ENCODE peak calls at places on chromosomes 16 and 17, in nine cellular contexts. I, A, D, F, H, Q, B, U and N are unnamed samples.

GRCh38 chr17:75486151-75486550 is 29.2 kb downstream of the CASKIN2 start:
- DNase-seq in I (no peak), A (no peak), D (no peak), F (no peak), H (no peak), Q (no peak), B (no peak), U (no peak), N (no peak)

GRCh38 chr16:20353379-20353778 is 864 bp upstream of the UMOD start:
- DNase-seq in I (no peak), A (no peak), D (no peak), F (no peak), H (no peak), Q (no peak), B (no peak), U (no peak), N (no peak)

GRCh38 chr16:85656351-85657266 is 32.1 kb downstream of the GINS2 start:
- DNase-seq in I (no peak), A (no peak), D (no peak), F (no peak), H (no peak), Q (no peak), B (no peak), U (no peak), N (no peak)

GRCh38 chr17:74525781-74526288 is 5.4 kb downstream of the CD300LB start:
- DNase-seq in I (no peak), A (peak; percentile 24), D (no peak), F (no peak), H (no peak), Q (peak; percentile 14), B (no peak), U (no peak), N (no peak)

GRCh38 chr17:2685696-2686095 is 25.9 kb downstream of the CLUH start:
- DNase-seq in I (no peak), A (peak; percentile 53), D (no peak), F (no peak), H (no peak), Q (no peak), B (no peak), U (no peak), N (no peak)

GRCh38 chr16:80208015-80208414 is 332.8 kb upstream of the DYNLRB2 start:
- DNase-seq in I (no peak), A (no peak), D (no peak), F (no peak), H (no peak), Q (no peak), B (no peak), U (no peak), N (no peak)

GRCh38 chr17:80945736-80946135 is 45.9 kb upstream of the CHMP6 start:
- DNase-seq in I (no peak), A (peak; percentile 58), D (no peak), F (peak; percentile 8), H (no peak), Q (no peak), B (no peak), U (no peak), N (no peak)

GRCh38 chr16:89330177-89330856 is 112.8 kb downstream of the ZNF778 start:
- DNase-seq in I (peak; percentile 94), A (no peak), D (peak; percentile 92), F (peak; percentile 43), H (no peak), Q (no peak), B (peak; percentile 74), U (peak; percentile 34), N (no peak)

GRCh38 chr17:4704991-4705390 is 1.1 kb upstream of the PELP1 start:
- DNase-seq in I (no peak), A (no peak), D (no peak), F (no peak), H (no peak), Q (no peak), B (no peak), U (no peak), N (no peak)

DNA sequence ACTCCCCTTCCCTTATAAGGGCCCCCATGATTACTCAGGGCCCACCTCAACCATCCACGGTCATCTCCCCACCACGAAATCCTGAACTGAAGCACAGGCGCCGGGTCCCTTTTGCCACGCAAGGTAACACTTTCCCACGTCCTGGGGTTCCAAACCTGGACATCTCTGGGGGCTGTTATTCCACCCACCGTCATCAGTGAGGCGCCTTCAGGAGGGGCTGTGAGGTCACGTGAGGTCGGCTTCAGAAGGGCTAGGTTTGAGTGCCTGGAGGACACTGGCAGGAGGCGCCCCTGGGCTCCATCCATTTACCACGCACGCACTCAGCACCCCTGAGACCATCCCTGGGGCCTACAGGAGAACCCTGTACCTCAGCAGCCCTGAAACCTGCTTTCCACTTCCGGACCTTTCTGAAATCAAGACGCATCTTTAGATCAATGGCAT is 4.1 kb downstream of the CD2BP2 start:
- DNase-seq in I (no peak), A (peak; percentile 57), D (no peak), F (no peak), H (no peak), Q (no peak), B (no peak), U (no peak), N (no peak)
- H3K4me3 ChIP-seq in I (no peak overlapping the region), A (no peak overlapping the region), D (no peak overlapping the region), F (no peak overlapping the region), H (no peak overlapping the region), Q (no peak overlapping the region), B (no peak overlapping the region), U (no peak overlapping the region), N (no peak overlapping the region)

GRCh38 chr17:82244413-82245140 is 15.7 kb downstream of the SLC16A3 start:
- DNase-seq in I (peak; percentile 50), A (no peak), D (no peak), F (no peak), H (no peak), Q (no peak), B (peak; percentile 67), U (peak; percentile 62), N (no peak)
- TF ChIP-seq CTCF in I (peak; percentile 72), A (peak; percentile 55), D (peak; percentile 87), F (peak; percentile 52), H (no peak), Q (peak; percentile 9), B (peak; percentile 60), U (peak; percentile 55), N (peak; percentile 48)

GRCh38 chr17:49795372-49795771 is 6.9 kb downstream of the KAT7 start:
- DNase-seq in I (no peak), A (no peak), D (no peak), F (no peak), H (no peak), Q (no peak), B (no peak), U (no peak), N (no peak)

GRCh38 chr17:49793309-49793708 is 4.8 kb downstream of the KAT7 start:
- DNase-seq in I (no peak), A (no peak), D (no peak), F (no peak), H (no peak), Q (no peak), B (no peak), U (no peak), N (no peak)

GRCh38 chr17:49798738-49799137 is 10.3 kb downstream of the KAT7 start:
- DNase-seq in I (no peak), A (no peak), D (no peak), F (no peak), H (no peak), Q (no peak), B (no peak), U (no peak), N (no peak)

DNA sequence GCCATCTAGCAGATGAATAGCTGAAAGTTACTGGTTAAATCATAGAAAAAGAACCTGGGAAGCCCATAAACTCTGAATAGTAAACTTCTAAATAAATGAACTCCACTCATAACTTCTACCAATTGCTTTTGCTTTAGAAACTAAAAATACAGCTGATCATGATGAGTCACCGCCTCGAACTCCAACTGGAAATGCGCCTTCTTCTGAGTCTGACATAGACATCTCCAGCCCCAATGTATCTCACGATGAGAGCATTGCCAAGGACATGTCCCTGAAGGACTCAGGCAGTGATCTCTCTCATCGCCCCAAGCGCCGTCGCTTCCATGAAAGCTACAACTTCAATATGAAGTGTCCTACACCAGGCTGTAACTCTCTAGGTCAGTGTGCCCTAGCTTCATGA is 9.7 kb downstream of the KAT7 start:
- DNase-seq in I (no peak), A (no peak), D (no peak), F (no peak), H (no peak), Q (no peak), B (peak; percentile 41), U (no peak), N (no peak)
- H3K4me3 ChIP-seq in I (no peak overlapping the region), A (no peak overlapping the region), D (no peak overlapping the region), F (no peak overlapping the region), H (no peak overlapping the region), Q (no peak overlapping the region), B (no peak overlapping the region), U (no peak overlapping the region), N (no peak overlapping the region)

GRCh38 chr17:56481654-56482053 is 111.8 kb upstream of the NOG start:
- DNase-seq in I (no peak), A (no peak), D (no peak), F (no peak), H (no peak), Q (no peak), B (no peak), U (no peak), N (no peak)

GRCh38 chr17:56475121-56475520 is 118.4 kb upstream of the NOG start:
- DNase-seq in I (no peak), A (no peak), D (no peak), F (no peak), H (no peak), Q (no peak), B (no peak), U (no peak), N (no peak)

GRCh38 chr17:56482229-56482628 is 111.3 kb upstream of the NOG start:
- DNase-seq in I (no peak), A (no peak), D (no peak), F (no peak), H (no peak), Q (no peak), B (no peak), U (no peak), N (no peak)

GRCh38 chr17:56478836-56479447 is 114.6 kb upstream of the NOG start:
- DNase-seq in I (peak; percentile 66), A (no peak), D (peak; percentile 58), F (no peak), H (no peak), Q (no peak), B (peak; percentile 22), U (peak; percentile 10), N (no peak)
- TF ChIP-seq CTCF in I (peak; percentile 86), A (peak; percentile 11), D (peak; percentile 84), F (peak; percentile 58), H (peak; percentile 10), Q (no peak), B (no peak), U (peak; percentile 27), N (peak; percentile 61)